ENCODE peak calls at places on chromosomes 6 and 20, in five cellular contexts. P, M, Z, G and B are unnamed samples. For H3K9me3, the result is how much of the 10 kb centered on the place peaks cover.

GRCh38 chr6:106149472-106150069 is 63.4 kb downstream of the PRDM1 start:
- DNase-seq in P (no peak), M (no peak), Z (no peak), G (no peak), B (no peak)

GRCh38 chr6:27582928-27583725 is 110.2 kb upstream of the ZNF184 start:
- DNase-seq in P (peak), M (no peak), Z (peak), G (no peak), B (no peak)

GRCh38 chr6:160934157-160934556 is 57.4 kb upstream of the MAP3K4 start:
- DNase-seq in P (no peak), M (no peak), Z (no peak), G (no peak), B (no peak)

GRCh38 chr6:36129889-36130671 is at the start of gene MAPK13:
- DNase-seq in P (no peak), M (no peak), Z (no peak), G (no peak), B (peak)

GRCh38 chr6:41283597-41283996 is 2.9 kb downstream of the TREM1 start:
- DNase-seq in P (no peak), M (no peak), Z (no peak), G (no peak), B (no peak)

GRCh38 chr6:89216411-89216810 is 747 bp downstream of the GABRR1 start:
- DNase-seq in P (no peak), M (no peak), Z (no peak), G (no peak), B (no peak)

GRCh38 chr20:44714701-44715494 is at the start of gene CCN5:
- DNase-seq in P (peak), M (peak), Z (peak), G (peak), B (no peak)

GRCh38 chr6:127300411-127300810 is 33.7 kb downstream of the RNF146 start:
- DNase-seq in P (peak), M (no peak), Z (peak), G (no peak), B (no peak)

GRCh38 chr20:43767686-43768474 is 41.1 kb upstream of the GTSF1L start:
- DNase-seq in P (peak), M (no peak), Z (peak), G (no peak), B (no peak)

GRCh38 chr6:122530440-122531046 is 58.9 kb upstream of the SERINC1 start:
- DNase-seq in P (peak), M (no peak), Z (peak), G (peak), B (peak)

GRCh38 chr6:106856227-106856874 is 118.2 kb downstream of the CD24 start:
- DNase-seq in P (no peak), M (no peak), Z (no peak), G (no peak), B (no peak)

GRCh38 chr6:170075659-170076223 is 215.1 kb downstream of the DLL1 start:
- DNase-seq in P (no peak), M (peak), Z (no peak), G (no peak), B (no peak)

GRCh38 chr6:25623874-25624273 is 28.1 kb upstream of the SCGN start:
- DNase-seq in P (no peak), M (no peak), Z (no peak), G (no peak), B (no peak)

GRCh38 chr20:40810336-40810735 is 121.3 kb upstream of the MAFB start:
- DNase-seq in P (no peak), M (no peak), Z (no peak), G (no peak), B (no peak)

GRCh38 chr6:107571354-107571753 is 81.4 kb downstream of the SOBP start:
- DNase-seq in P (no peak), M (no peak), Z (no peak), G (no peak), B (no peak)

GRCh38 chr6:165698868-165699267 is 35.8 kb upstream of the PDE10A start:
- DNase-seq in P (no peak), M (no peak), Z (no peak), G (no peak), B (no peak)

GRCh38 chr20:43102394-43102793 is 87.3 kb downstream of the PTPRT start:
- DNase-seq in P (no peak), M (no peak), Z (no peak), G (no peak), B (no peak)

GRCh38 chr6:22366214-22366613 is 69.4 kb upstream of the PRL start:
- DNase-seq in P (peak), M (no peak), Z (peak), G (no peak), B (no peak)

GRCh38 chr6:37587776-37588744 is 88.4 kb upstream of the CCDC167 start:
- DNase-seq in P (no peak), M (no peak), Z (no peak), G (no peak), B (no peak)

GRCh38 chr6:147141690-147142308 is 62.4 kb upstream of the STXBP5 start:
- DNase-seq in P (peak), M (no peak), Z (peak), G (no peak), B (no peak)

GRCh38 chr6:25709761-25710160 is 44.8 kb upstream of the SLC17A4 start:
- DNase-seq in P (no peak), M (no peak), Z (no peak), G (no peak), B (no peak)

GRCh38 chr6:163191704-163192537 is 222.6 kb upstream of the QKI start:
- DNase-seq in P (no peak), M (no peak), Z (no peak), G (no peak), B (no peak)

GRCh38 chr20:25545171-25545570 is 40.2 kb downstream of the NINL start:
- DNase-seq in P (no peak), M (no peak), Z (no peak), G (no peak), B (no peak)

GRCh38 chr6:20853828-20854227 is 319.6 kb downstream of the CDKAL1 start:
- DNase-seq in P (no peak), M (no peak), Z (no peak), G (no peak), B (no peak)

GRCh38 chr6:108616973-108617372 is 56.3 kb downstream of the FOXO3 start:
- DNase-seq in P (no peak), M (no peak), Z (peak), G (no peak), B (no peak)

GRCh38 chr20:16785221-16785620 is 37.1 kb downstream of the OTOR start:
- DNase-seq in P (no peak), M (no peak), Z (no peak), G (no peak), B (no peak)

GRCh38 chr20:23047738-23048214 is 1.7 kb downstream of the THBD start:
- DNase-seq in P (no peak), M (peak), Z (no peak), G (no peak), B (no peak)

GRCh38 chr6:148441454-148441911 is 98.8 kb downstream of the SASH1 start:
- DNase-seq in P (peak), M (no peak), Z (peak), G (no peak), B (no peak)

GRCh38 chr6:41373919-41374617 is 38.7 kb downstream of the NCR2 start:
- DNase-seq in P (no peak), M (no peak), Z (no peak), G (no peak), B (no peak)

GRCh38 chr6:160931378-160932343 is 59.9 kb upstream of the MAP3K4 start:
- DNase-seq in P (no peak), M (no peak), Z (no peak), G (no peak), B (no peak)

GRCh38 chr20:47922280-47922675 is 137.0 kb upstream of the SULF2 start:
- DNase-seq in P (peak), M (no peak), Z (no peak), G (no peak), B (no peak)

GRCh38 chr6:72040106-72040505 is 153.8 kb downstream of the RIMS1 start:
- DNase-seq in P (no peak), M (no peak), Z (peak), G (no peak), B (no peak)

GRCh38 chr6:19802656-19803055 is 34.5 kb upstream of the ID4 start:
- DNase-seq in P (no peak), M (no peak), Z (no peak), G (no peak), B (no peak)

GRCh38 chr6:169240125-169240524 is 13.5 kb downstream of the THBS2 start:
- DNase-seq in P (no peak), M (peak), Z (no peak), G (no peak), B (no peak)

GRCh38 chr6:41741625-41742490 is 5.3 kb downstream of the PGC start:
- DNase-seq in P (peak), M (peak), Z (no peak), G (no peak), B (no peak)

GRCh38 chr6:44058617-44059358 is 68.5 kb downstream of the MRPL14 start:
- DNase-seq in P (peak), M (peak), Z (peak), G (no peak), B (no peak)

GRCh38 chr20:10648651-10649050 is 25.1 kb downstream of the JAG1 start:
- DNase-seq in P (no peak), M (no peak), Z (peak), G (no peak), B (no peak)
- H3K27ac ChIP-seq in P (no peak), M (no peak), Z (no peak), G (no peak), B (no peak)

GRCh38 chr20:21493049-21493448 is 20.8 kb downstream of the NKX2-2 start:
- DNase-seq in P (no peak), M (no peak), Z (no peak), G (no peak), B (no peak)

DNA sequence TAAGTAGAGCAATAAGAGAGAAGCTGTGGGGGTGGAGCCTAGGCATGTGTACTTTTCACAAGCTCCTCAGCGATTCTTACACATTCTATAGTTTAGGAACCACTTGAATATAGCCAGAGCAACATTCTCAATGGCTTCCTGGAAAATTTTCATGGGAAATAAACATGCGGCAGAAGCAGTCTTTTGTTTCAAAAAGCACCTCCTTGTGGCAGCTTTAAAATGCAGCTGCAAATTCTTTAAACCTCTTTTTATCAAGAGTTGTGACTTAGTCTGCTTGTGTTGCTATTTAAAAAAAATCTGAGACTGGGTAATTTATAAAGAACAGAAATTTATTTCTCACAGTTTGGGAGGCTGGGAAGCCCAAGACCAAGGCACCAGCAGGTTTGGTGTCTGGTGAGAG is 23.8 kb downstream of the NKX2-2 start:
- DNase-seq in P (no peak), M (no peak), Z (peak), G (no peak), B (no peak)
- TF ChIP-seq CTCF in P (no peak), M (no peak), Z (peak), G (no peak), B (no peak)

GRCh38 chr6:47029865-47030561 is 12.1 kb downstream of the ADGRF1 start:
- DNase-seq in P (no peak), M (no peak), Z (no peak), G (no peak), B (no peak)
- H3K9me3 ChIP-seq in P (under half), M (under half), Z (under half), G (under half), B (under half)

GRCh38 chr20:34040300-34041015 is 46.7 kb downstream of the RALY start:
- DNase-seq in P (no peak), M (no peak), Z (no peak), G (no peak), B (no peak)

GRCh38 chr20:34042286-34042685 is 48.6 kb downstream of the RALY start:
- DNase-seq in P (no peak), M (no peak), Z (no peak), G (no peak), B (no peak)

GRCh38 chr20:34033903-34034302 is 40.2 kb downstream of the RALY start:
- DNase-seq in P (no peak), M (no peak), Z (no peak), G (no peak), B (no peak)

GRCh38 chr20:34037767-34038166 is 44.1 kb downstream of the RALY start:
- DNase-seq in P (no peak), M (no peak), Z (peak), G (no peak), B (no peak)

GRCh38 chr20:34037121-34037520 is 43.4 kb downstream of the RALY start:
- DNase-seq in P (peak), M (no peak), Z (no peak), G (no peak), B (peak)
- H3K27ac ChIP-seq in P (no peak), M (no peak), Z (no peak), G (no peak), B (no peak)

GRCh38 chr6:33853026-33853425 is 49.2 kb upstream of the MLN start:
- DNase-seq in P (no peak), M (peak), Z (no peak), G (no peak), B (no peak)

GRCh38 chr6:33850869-33851541 is 47.2 kb upstream of the MLN start:
- DNase-seq in P (no peak), M (peak), Z (no peak), G (no peak), B (no peak)

GRCh38 chr6:33850294-33850693 is 46.5 kb upstream of the MLN start:
- DNase-seq in P (no peak), M (no peak), Z (no peak), G (no peak), B (no peak)

GRCh38 chr6:33853736-33854135 is 49.9 kb upstream of the MLN start:
- DNase-seq in P (no peak), M (peak), Z (no peak), G (no peak), B (no peak)

DNA sequence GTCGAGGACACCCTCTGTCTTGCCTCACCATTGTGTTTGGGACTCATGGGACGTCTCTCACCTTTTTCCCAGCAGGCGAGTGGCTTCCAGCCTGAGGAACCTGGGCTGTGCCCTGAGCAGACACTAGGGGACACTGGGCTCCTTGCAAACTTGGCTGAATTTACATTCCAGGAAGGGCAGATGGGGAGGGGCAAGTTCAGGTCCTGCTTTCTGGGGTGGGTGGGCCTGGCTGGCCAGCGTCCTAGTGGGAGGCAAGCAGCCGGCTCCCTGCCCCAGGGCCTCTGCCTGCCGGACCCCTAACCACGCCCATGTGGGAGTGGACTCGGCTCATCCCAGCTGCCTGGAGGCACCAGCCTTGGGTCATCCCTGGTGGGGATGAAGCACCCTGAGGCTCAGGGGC is 48.2 kb upstream of the MLN start:
- DNase-seq in P (no peak), M (peak), Z (no peak), G (no peak), B (no peak)
- TF ChIP-seq CTCF in P (peak), M (peak), Z (peak), G (no peak), B (peak)

DNA sequence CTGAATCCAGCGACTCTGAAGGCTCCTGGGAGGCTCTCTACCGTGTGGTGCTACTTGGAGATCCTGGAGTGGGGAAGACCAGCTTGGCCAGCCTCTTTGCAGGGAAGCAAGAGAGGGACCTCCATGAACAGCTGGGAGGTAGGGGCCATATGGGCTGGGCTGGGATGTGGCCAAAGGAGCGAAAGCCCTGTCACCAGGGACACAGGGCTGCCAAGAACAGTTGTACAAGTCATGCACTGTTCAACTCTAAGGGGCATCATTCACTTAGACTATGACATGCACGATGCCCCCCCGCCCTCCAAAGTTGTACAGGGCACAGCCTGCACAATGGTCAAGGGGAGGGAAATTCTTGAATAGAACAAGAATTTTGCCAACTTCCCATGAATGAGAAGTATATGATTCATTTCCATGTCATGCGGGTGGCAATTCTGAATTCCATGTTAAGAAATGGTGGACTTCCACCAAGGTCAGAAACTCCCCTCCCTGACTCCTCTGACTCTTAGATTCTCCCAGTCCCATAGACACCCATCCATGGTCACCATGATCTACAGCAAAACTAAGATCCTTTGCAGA is 1.6 kb downstream of the REM1 start:
- DNase-seq in P (no peak), M (no peak), Z (no peak), G (no peak), B (no peak)
- H3K9me3 ChIP-seq in P (under half), M (under half), Z (under half), G (under half), B (under half)

GRCh38 chr6:52597738-52598122 is 20.9 kb upstream of the TRAM2 start:
- DNase-seq in P (no peak), M (no peak), Z (no peak), G (no peak), B (no peak)
- H3K27ac ChIP-seq in P (no peak), M (no peak), Z (peak), G (no peak), B (no peak)

DNA sequence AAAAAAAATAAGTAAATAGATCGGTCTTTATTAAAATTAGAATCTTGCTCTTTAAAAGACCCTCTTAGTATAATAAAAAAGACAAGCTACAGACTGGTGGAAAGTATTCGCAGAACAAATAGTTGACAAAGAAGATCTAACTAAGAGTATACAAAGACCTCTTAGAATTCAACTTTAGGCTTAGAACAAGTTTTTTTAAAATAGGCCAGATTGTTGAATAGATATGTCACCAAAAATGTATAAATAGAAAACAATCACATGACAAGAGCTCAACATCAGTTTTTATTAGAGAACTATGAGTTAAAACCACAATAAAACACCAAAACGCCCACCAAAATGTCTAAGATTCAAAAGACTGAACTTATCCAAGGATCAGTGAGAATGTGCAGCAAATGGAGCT is 632.7 kb upstream of the PTCHD4 start:
- DNase-seq in P (no peak), M (no peak), Z (no peak), G (no peak), B (no peak)
- TF ChIP-seq CTCF in P (no peak), M (no peak), Z (no peak), G (no peak), B (no peak)

DNA sequence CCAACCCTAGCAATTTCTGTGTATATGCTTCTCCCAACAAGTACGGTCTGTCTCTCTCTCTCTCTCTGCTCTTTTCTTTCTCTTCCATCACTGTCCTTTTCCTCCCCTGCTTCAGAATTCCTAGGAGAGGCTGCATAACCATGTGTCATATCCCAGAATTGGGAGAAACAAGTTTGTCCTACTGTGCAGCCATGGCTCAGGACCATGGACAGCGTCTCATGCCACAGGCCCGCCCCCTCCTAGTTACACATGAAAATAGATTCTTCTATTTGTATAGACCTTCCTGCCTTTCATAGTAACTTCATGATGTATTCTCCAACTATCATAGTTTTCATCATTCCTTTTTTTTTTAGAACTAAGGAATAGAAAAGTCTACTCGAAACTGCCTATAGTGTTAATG is 98.0 kb downstream of the FNDC1 start:
- DNase-seq in P (no peak), M (no peak), Z (no peak), G (peak), B (no peak)
- H3K9me3 ChIP-seq in P (under half), M (under half), Z (under half), G (under half), B (under half)

GRCh38 chr20:57587278-57587988 is 26.5 kb downstream of the PCK1 start:
- DNase-seq in P (no peak), M (peak), Z (no peak), G (no peak), B (no peak)
- H3K27ac ChIP-seq in P (no peak), M (peak), Z (no peak), G (no peak), B (no peak)